ENCODE peak calls at places on chromosomes 6 and 20, in eight cellular contexts. D is WERI-Rb-1; Z is CD8-positive, alpha-beta T cell; V is left ventricle myocardium inferior; C is PC-9; B is heart right ventricle; W is fibroblast of lung; O is mesenchymal stem cell. Y is an unnamed sample.
A peak's percentile ranks its signal among the peaks of the same experiment; 100 is the strongest.

GRCh38 chr20:53660947-53661381 is 67.3 kb upstream of the ZNF217 start:
- DNase-seq in O (no peak), Z (peak; percentile 12), V (no peak), B (no peak), C (no peak), D (no peak), W (no peak), Y (no peak)

GRCh38 chr6:16236648-16237199 is 1.7 kb upstream of the GMPR start:
- DNase-seq in O (peak; percentile 85), Z (no peak), D (no peak), V (no peak), C (no peak), W (peak; percentile 69), B (no peak), Y (peak; percentile 51)

GRCh38 chr20:31851240-31851955 is 6.0 kb upstream of the FOXS1 start:
- DNase-seq in O (no peak), C (no peak), V (no peak), Z (no peak), B (no peak), W (no peak), D (no peak), Y (no peak)

GRCh38 chr6:116008470-116009229 is 52.0 kb downstream of the FRK start:
- DNase-seq in D (no peak), C (no peak), W (peak; percentile 80), V (no peak), Z (no peak), O (peak; percentile 86), B (peak; percentile 15), Y (peak; percentile 31)

GRCh38 chr6:119626884-119627619 is 277.5 kb upstream of the MAN1A1 start:
- DNase-seq in Z (no peak), V (no peak), C (peak; percentile 40), O (no peak), B (no peak), D (no peak), W (peak; percentile 36), Y (no peak)

GRCh38 chr6:30709101-30709868 is 7.8 kb downstream of the MDC1 start:
- DNase-seq in C (no peak), B (no peak), Z (no peak), W (no peak), D (no peak), V (no peak), O (no peak), Y (no peak)

GRCh38 chr20:2507875-2508630 is 662 bp downstream of the ZNF343 start:
- DNase-seq in W (no peak), V (peak; percentile 25), B (peak; percentile 14), O (no peak), D (no peak), C (no peak), Z (no peak), Y (no peak)

GRCh38 chr6:134911532-134911931 is 38.4 kb downstream of the ALDH8A1 start:
- DNase-seq in O (peak; percentile 42), C (no peak), B (no peak), W (peak; percentile 93), Z (no peak), V (no peak), D (no peak), Y (peak; percentile 58)

GRCh38 chr20:20241966-20242365 is 125.9 kb upstream of the INSM1 start:
- DNase-seq in Z (no peak), O (no peak), V (no peak), B (no peak), W (no peak), D (no peak), C (no peak), Y (no peak)

GRCh38 chr6:157989541-157990289 is 8.1 kb downstream of the SYNJ2 start:
- DNase-seq in V (peak; percentile 80), D (no peak), C (peak; percentile 46), W (peak; percentile 71), B (peak; percentile 63), Z (no peak), O (peak; percentile 33), Y (no peak)

GRCh38 chr6:89817481-89817880 is 2.1 kb downstream of the MDN1 start:
- DNase-seq in V (no peak), C (no peak), W (no peak), B (no peak), Z (no peak), D (no peak), O (no peak), Y (no peak)

GRCh38 chr6:64254558-64254957 is 619.0 kb downstream of the PHF3 start:
- DNase-seq in D (no peak), C (no peak), V (no peak), O (no peak), W (no peak), Z (no peak), B (no peak), Y (no peak)

GRCh38 chr6:131038612-131039344 is 24.3 kb downstream of the EPB41L2 start:
- DNase-seq in O (peak; percentile 25), C (no peak), D (no peak), Z (no peak), B (no peak), V (no peak), W (peak; percentile 61), Y (no peak)

GRCh38 chr6:38487423-38487822 is 152.3 kb downstream of the BTBD9 start:
- DNase-seq in C (no peak), V (no peak), Z (no peak), B (no peak), D (no peak), O (no peak), W (no peak), Y (no peak)

GRCh38 chr20:5364136-5364821 is 47.5 kb upstream of the PROKR2 start:
- DNase-seq in C (peak; percentile 39), W (no peak), B (no peak), Z (no peak), D (no peak), O (no peak), V (no peak), Y (no peak)

GRCh38 chr6:100886078-100886477 is 4.9 kb upstream of the ASCC3 start:
- DNase-seq in D (no peak), W (peak; percentile 89), V (no peak), B (no peak), C (no peak), O (peak; percentile 32), Z (no peak), Y (peak; percentile 21)

GRCh38 chr6:21431526-21431925 is 162.0 kb upstream of the SOX4 start:
- DNase-seq in O (no peak), D (no peak), Z (no peak), V (no peak), C (no peak), B (no peak), W (no peak), Y (no peak)

GRCh38 chr6:28211840-28212509 is 13.1 kb upstream of the ZSCAN9 start:
- DNase-seq in O (no peak), B (no peak), W (no peak), C (no peak), V (no peak), D (no peak), Z (no peak), Y (no peak)
- H3K4me3 ChIP-seq in O (no peak overlapping the region), B (no peak overlapping the region), W (peak overlapping the region; percentile 47), C (peak overlapping the region; percentile 64), V (peak overlapping the region; percentile 49), D (no peak overlapping the region), Z (no peak overlapping the region), Y (peak overlapping the region; percentile 66)

DNA sequence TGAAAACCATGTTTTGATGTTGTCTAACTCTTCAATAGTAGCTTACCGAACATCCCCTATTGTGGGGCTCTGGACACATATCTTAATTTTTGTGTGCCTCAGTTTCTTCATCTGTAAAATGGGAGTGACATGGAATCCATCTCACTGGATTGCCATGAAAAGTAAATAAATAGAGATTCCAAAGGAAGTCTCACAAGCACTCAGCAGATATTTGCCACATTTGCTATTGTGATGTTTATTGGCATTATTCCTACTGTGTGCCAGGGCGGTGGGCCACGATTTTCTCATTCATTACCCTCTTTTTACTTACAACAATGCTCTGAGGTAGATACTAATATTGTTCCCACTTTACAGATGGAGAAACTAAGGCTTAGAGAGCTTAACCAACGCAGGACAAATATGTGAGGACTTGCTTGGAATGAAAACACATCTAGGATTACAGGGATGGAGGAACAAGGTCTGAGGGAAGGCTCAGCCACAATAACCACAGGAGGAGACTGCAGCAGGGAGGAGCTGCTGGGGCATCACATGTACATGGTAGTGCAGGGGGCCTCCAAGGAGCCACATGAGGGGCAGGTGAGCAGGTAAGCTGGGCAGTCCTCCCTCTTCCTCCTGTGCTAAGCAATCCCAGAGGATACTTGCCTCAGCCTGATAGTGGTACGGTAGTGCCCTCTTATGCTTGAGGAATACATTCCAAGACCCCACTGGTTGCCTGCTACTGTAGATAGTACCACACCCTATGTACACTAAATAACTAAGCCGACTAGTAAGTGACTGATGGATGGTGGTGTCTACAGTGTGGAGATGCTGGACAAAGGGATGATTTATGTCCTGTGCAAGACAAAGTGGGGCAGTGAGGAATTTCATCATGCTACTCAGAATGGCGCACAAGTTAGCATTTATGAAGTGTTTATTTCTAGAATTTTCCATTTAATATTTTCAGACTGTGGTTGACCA is 176.9 kb downstream of the FOXA2 start:
- DNase-seq in C (no peak), B (no peak), D (no peak), Z (no peak), O (no peak), V (no peak), W (no peak), Y (no peak)
- H3K27me3 ChIP-seq in C (no peaks in the 10 kb centered on the region), B (peaks cover 21% of the 10 kb centered on the region), D (peaks cover 48% of the 10 kb centered on the region), Z (no peaks in the 10 kb centered on the region), O (no peaks in the 10 kb centered on the region), V (peaks cover 58% of the 10 kb centered on the region), W (no peaks in the 10 kb centered on the region), Y (peaks cover 8% of the 10 kb centered on the region)

GRCh38 chr20:49396230-49396629 is 86.2 kb downstream of the KCNB1 start:
- DNase-seq in V (no peak), O (no peak), D (no peak), C (no peak), W (no peak), Z (no peak), B (no peak), Y (no peak)

GRCh38 chr20:49394757-49395156 is 87.7 kb downstream of the KCNB1 start:
- DNase-seq in O (no peak), Z (no peak), V (no peak), B (no peak), D (no peak), W (no peak), C (no peak), Y (no peak)

GRCh38 chr20:49394264-49394663 is 88.2 kb downstream of the KCNB1 start:
- DNase-seq in W (no peak), Z (no peak), D (no peak), O (no peak), C (no peak), B (no peak), V (no peak), Y (peak; percentile 12)

GRCh38 chr20:49395659-49396058 is 86.8 kb downstream of the KCNB1 start:
- DNase-seq in D (peak; percentile 36), C (no peak), V (no peak), B (no peak), Z (no peak), W (no peak), O (no peak), Y (no peak)

DNA sequence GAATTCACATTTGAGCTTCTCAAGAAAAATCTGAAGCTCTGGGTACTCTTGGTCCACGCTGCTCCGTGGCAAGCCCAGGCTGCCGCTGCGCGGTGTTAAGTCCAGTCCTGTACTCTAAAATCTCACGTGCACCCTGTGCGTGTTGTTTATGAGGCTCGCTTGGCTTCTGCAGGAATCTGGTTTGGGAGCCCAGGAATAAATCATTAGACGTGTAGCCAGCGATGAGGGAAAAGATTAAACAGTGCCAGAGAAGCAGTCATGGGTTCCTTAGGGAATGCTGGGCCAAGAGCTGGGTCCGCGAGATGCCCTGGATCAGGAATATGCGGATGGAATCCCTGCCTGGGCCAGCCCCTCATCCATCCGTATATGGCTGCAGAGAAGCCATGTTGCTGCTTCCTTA is 87.3 kb downstream of the KCNB1 start:
- DNase-seq in C (no peak), B (no peak), O (no peak), V (no peak), Z (no peak), W (no peak), D (no peak), Y (no peak)
- H3K27ac ChIP-seq in C (no peak overlapping the region), B (no peak overlapping the region), O (no peak overlapping the region), V (peak overlapping the region; percentile 16), Z (no peak overlapping the region), W (no peak overlapping the region), D (peak overlapping the region; percentile 16), Y (no peak overlapping the region)

GRCh38 chr6:53627391-53628218 is 38.0 kb downstream of the KLHL31 start:
- DNase-seq in D (no peak), V (no peak), W (no peak), O (no peak), B (no peak), Z (no peak), C (no peak), Y (no peak)
- H3K4me3 ChIP-seq in D (no peak overlapping the region), V (no peak overlapping the region), W (no peak overlapping the region), O (no peak overlapping the region), B (no peak overlapping the region), Z (no peak overlapping the region), C (no peak overlapping the region), Y (no peak overlapping the region)